ENCODE peak calls at places on chromosomes 3 and 15, in eight cellular contexts. O is transverse colon, C is GM23338, E is colonic mucosa, P is sigmoid colon, A is HCT116, J is lower lobe of right lung, L is ovary. B is an unnamed sample.

GRCh38 chr3:124607163-124607562 is 123.1 kb upstream of the UMPS start:
- DNase-seq in J (no peak), P (no peak), E (no peak), C (no peak), O (no peak), L (no peak), A (no peak), B (no peak)

GRCh38 chr15:70474682-70475438 is 288.5 kb downstream of the UACA start:
- DNase-seq in J (peak; percentile 89), P (peak; percentile 83), A (peak; percentile 82), O (no peak), L (no peak), C (no peak), E (no peak), B (peak; percentile 90)

GRCh38 chr3:157938154-157938774 is 168.0 kb downstream of the SHOX2 start:
- DNase-seq in P (no peak), E (no peak), O (no peak), C (no peak), J (no peak), A (no peak), L (no peak), B (no peak)

GRCh38 chr15:25862087-25862468 is 1.0 kb downstream of the ATP10A start:
- DNase-seq in E (no peak), L (no peak), P (peak; percentile 72), J (no peak), A (no peak), O (no peak), C (peak; percentile 39), B (peak; percentile 73)

GRCh38 chr3:122435950-122436349 is 20.1 kb upstream of the WDR5B start:
- DNase-seq in C (no peak), P (no peak), L (no peak), A (no peak), O (no peak), J (no peak), E (no peak), B (no peak)

GRCh38 chr3:96813820-96814580 is 394 bp upstream of the EPHA6 start:
- DNase-seq in L (peak; percentile 78), J (peak; percentile 53), E (peak; percentile 38), O (peak; percentile 26), A (no peak), P (peak; percentile 84), C (peak; percentile 78), B (peak; percentile 70)

GRCh38 chr3:107816082-107816481 is 274.7 kb downstream of the CD47 start:
- DNase-seq in A (no peak), O (no peak), C (no peak), E (no peak), P (no peak), L (no peak), J (no peak), B (no peak)

GRCh38 chr3:177195242-177195940 is 1.9 kb downstream of the TBL1XR1 start:
- DNase-seq in J (no peak), P (no peak), C (peak; percentile 79), E (peak; percentile 80), L (peak; percentile 19), O (peak; percentile 40), A (no peak), B (no peak)

GRCh38 chr3:46038916-46039315 is 11.6 kb upstream of the XCR1 start:
- DNase-seq in O (no peak), E (no peak), P (no peak), A (no peak), L (no peak), C (no peak), J (no peak), B (no peak)

DNA sequence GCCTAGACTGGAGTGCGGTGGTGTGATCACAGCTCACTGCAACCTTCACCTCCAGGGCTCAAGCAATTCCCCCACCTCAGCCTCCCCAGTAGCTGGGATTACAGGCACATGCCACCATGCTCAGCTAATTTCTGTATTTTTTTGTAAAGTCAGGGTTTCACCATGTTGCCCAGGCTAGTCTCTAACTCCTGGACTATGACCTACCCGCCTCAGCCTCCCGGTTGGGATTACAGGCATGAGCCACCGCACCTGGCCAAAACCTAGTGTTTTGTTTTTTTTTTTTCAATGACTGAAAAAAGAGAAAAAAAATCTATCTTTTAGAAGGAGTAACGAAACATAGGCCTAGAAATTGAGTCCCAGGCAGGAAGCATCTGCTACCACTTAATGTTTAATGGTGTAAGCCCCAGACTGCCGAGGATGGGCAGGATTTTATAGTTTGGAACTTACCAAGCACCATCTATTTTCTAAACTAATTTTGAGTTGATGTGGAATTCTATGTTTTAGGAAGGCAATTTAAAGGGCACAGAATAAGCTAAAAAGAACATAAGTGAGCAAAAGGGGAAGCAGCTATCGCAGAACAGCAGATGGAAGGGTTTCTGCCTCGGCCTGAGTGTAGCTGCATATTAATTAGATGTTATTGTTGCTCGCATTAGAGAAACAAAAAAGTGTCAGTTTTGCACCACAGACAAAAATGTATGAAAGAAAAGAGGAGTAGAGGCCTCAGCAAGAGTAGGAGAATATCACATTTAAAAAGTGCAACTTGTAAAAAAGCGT is 24.2 kb upstream of the CA12 start:
- DNase-seq in L (no peak), E (no peak), J (no peak), O (no peak), A (no peak), C (no peak), P (no peak), B (no peak)
- H3K4me3 ChIP-seq in L (no peak overlapping the region), E (no peak overlapping the region), J (no peak overlapping the region), O (no peak overlapping the region), A (no peak overlapping the region), C (no peak overlapping the region), P (no peak overlapping the region), B (no peak overlapping the region)

GRCh38 chr3:114623420-114624046 is 329.7 kb downstream of the TIGIT start:
- DNase-seq in E (no peak), O (no peak), C (no peak), P (no peak), A (no peak), L (peak; percentile 14), J (no peak), B (no peak)
- H3K27ac ChIP-seq in E (peak overlapping the region; percentile 60), O (peak overlapping the region; percentile 90), C (no peak overlapping the region), P (peak overlapping the region; percentile 94), A (peak overlapping the region; percentile 86), L (peak overlapping the region; percentile 64), J (peak overlapping the region; percentile 84), B (peak overlapping the region; percentile 87)

GRCh38 chr3:115784739-115785571 is 161.6 kb downstream of the GAP43 start:
- DNase-seq in P (no peak), L (no peak), J (no peak), E (no peak), A (no peak), C (no peak), O (no peak), B (no peak)
- TF ChIP-seq CTCF in P (no peak), L (no peak), J (peak; percentile 20), E (no peak), A (no peak), C (no peak), O (peak; percentile 12), B (no peak)

GRCh38 chr3:187804120-187805106 is 59.1 kb upstream of the BCL6 start:
- DNase-seq in O (no peak), L (no peak), A (no peak), P (no peak), E (no peak), J (no peak), C (no peak), B (no peak)
- H3K4me3 ChIP-seq in O (no peak overlapping the region), L (no peak overlapping the region), A (no peak overlapping the region), P (no peak overlapping the region), E (no peak overlapping the region), J (no peak overlapping the region), C (no peak overlapping the region), B (no peak overlapping the region)

GRCh38 chr3:51969841-51970240 is 2.6 kb upstream of the PCBP4 start:
- DNase-seq in O (no peak), A (no peak), E (no peak), C (no peak), L (no peak), J (no peak), P (no peak), B (no peak)
- H3K27ac ChIP-seq in O (no peak overlapping the region), A (peak overlapping the region; percentile 82), E (no peak overlapping the region), C (no peak overlapping the region), L (no peak overlapping the region), J (no peak overlapping the region), P (no peak overlapping the region), B (no peak overlapping the region)